ENCODE peak calls at places on chromosomes 13 and 19, in nine cellular contexts. Q is putamen; I is left cardiac atrium; O is body of pancreas; E is activated T-cell treated with anti-CD3 and anti-CD28 coated beads, Interleukin-2, amount 50 U/mL, for 72 hours; U is activated CD8-positive, alpha-beta memory T cell treated with anti-CD3 and anti-CD28 coated beads, Interleukin-2, amount 10 ng/mL, durations not matched to agents 7 days and 5 days; F is HT1080; P is activated CD8-positive, alpha-beta T cell treated with anti-CD3 and anti-CD28 coated beads for 36 hours; B is astrocyte of the hippocampus. C is an unnamed sample.
A peak's percentile ranks its signal among the peaks of the same experiment; 100 is the strongest.

GRCh38 chr19:18349524-18350128 is 9.2 kb downstream of the PGPEP1 start:
- DNase-seq in E (peak; percentile 41), Q (no peak), P (peak; percentile 64), I (peak; percentile 55), B (peak; percentile 76), U (no peak), F (peak; percentile 37), O (peak; percentile 69), C (peak; percentile 13)

GRCh38 chr13:51728972-51729371 is 75.0 kb downstream of the DHRS12 start:
- DNase-seq in Q (no peak), B (peak; percentile 70), U (no peak), E (no peak), O (no peak), P (no peak), I (no peak), F (peak; percentile 67), C (peak; percentile 49)

GRCh38 chr19:48780684-48781391 is 25.5 kb downstream of the FGF21 start:
- DNase-seq in I (no peak), U (no peak), E (no peak), F (peak; percentile 67), P (no peak), B (no peak), Q (no peak), O (peak; percentile 88), C (peak; percentile 77)

GRCh38 chr13:33031277-33031676 is 15.1 kb downstream of the KL start:
- DNase-seq in B (no peak), E (no peak), U (no peak), P (no peak), Q (no peak), I (no peak), O (no peak), F (no peak), C (no peak)

GRCh38 chr13:75452564-75452963 is 29.4 kb downstream of the TBC1D4 start:
- DNase-seq in B (peak; percentile 15), U (no peak), E (no peak), O (no peak), P (no peak), Q (peak; percentile 59), I (no peak), F (no peak), C (no peak)

GRCh38 chr19:33293255-33294057 is 8.9 kb downstream of the CEBPA start:
- DNase-seq in E (no peak), Q (peak; percentile 34), F (peak; percentile 60), I (no peak), P (no peak), U (no peak), O (peak; percentile 70), B (peak; percentile 42), C (peak; percentile 35)

GRCh38 chr13:28558126-28558525 is 63.2 kb upstream of the FLT1 start:
- DNase-seq in P (no peak), B (peak; percentile 88), O (no peak), U (no peak), Q (no peak), F (no peak), E (no peak), I (no peak), C (peak; percentile 20)

GRCh38 chr13:25659091-25659502 is 287.3 kb downstream of the ATP8A2 start:
- DNase-seq in F (no peak), B (peak; percentile 7), U (no peak), Q (no peak), I (no peak), P (no peak), O (no peak), E (no peak), C (no peak)

GRCh38 chr13:51364404-51365008 is 25.0 kb downstream of the SERPINE3 start:
- DNase-seq in O (no peak), P (no peak), E (no peak), F (peak; percentile 85), B (peak; percentile 82), I (no peak), Q (no peak), U (no peak), C (peak; percentile 38)

GRCh38 chr19:17260842-17261325 is 3.7 kb downstream of the USHBP1 start:
- DNase-seq in I (peak; percentile 77), E (peak; percentile 92), Q (no peak), F (peak; percentile 80), U (peak; percentile 94), O (peak; percentile 88), P (peak; percentile 94), B (peak; percentile 72), C (peak; percentile 68)

GRCh38 chr13:111880185-111880584 is 186.8 kb upstream of the SOX1 start:
- DNase-seq in E (no peak), Q (no peak), F (no peak), O (no peak), U (peak; percentile 16), B (no peak), P (no peak), I (no peak), C (no peak)

GRCh38 chr13:25371608-25372274 is at the start of gene ATP8A2:
- DNase-seq in P (no peak), Q (no peak), I (no peak), B (peak; percentile 49), U (no peak), F (no peak), O (no peak), E (no peak), C (no peak)

GRCh38 chr13:106468207-106468606 is 67.3 kb downstream of the EFNB2 start:
- DNase-seq in Q (peak; percentile 57), I (no peak), F (no peak), U (no peak), P (no peak), E (no peak), B (peak; percentile 52), O (peak; percentile 21), C (no peak)

GRCh38 chr19:27794444-27795042 is 1418.4 kb downstream of the UQCRFS1 start:
- DNase-seq in Q (no peak), O (peak; percentile 8), I (peak; percentile 43), U (peak; percentile 49), E (no peak), B (peak; percentile 71), F (no peak), P (peak; percentile 24), C (no peak)

GRCh38 chr19:3665681-3666544 is 34.4 kb downstream of the PIP5K1C start:
- DNase-seq in I (peak; percentile 72), B (peak; percentile 70), F (no peak), P (peak; percentile 80), E (peak; percentile 85), Q (no peak), U (peak; percentile 80), O (peak; percentile 48), C (no peak)

GRCh38 chr19:33676999-33677665 is 55.4 kb downstream of the CHST8 start:
- DNase-seq in B (no peak), I (no peak), Q (no peak), O (no peak), E (no peak), P (no peak), U (no peak), F (no peak), C (no peak)

GRCh38 chr13:91805605-91806004 is 407.2 kb downstream of the GPC5 start:
- DNase-seq in E (no peak), P (no peak), I (no peak), F (no peak), B (peak; percentile 2), Q (no peak), O (no peak), U (no peak), C (no peak)